ENCODE peak calls at places on chromosome 22, in eight cellular contexts. One of them, this sample, is unnamed.

GRCh38 chr22:25777870-25778269 is 35.9 kb downstream of the MYO18B start:
- DNase-seq in tibial artery: no peak
- DNase-seq in PC-3: peak
- DNase-seq in epithelial cell of proximal tubule: no peak
- DNase-seq in heart right ventricle: no peak
- DNase-seq in GDM1: no peak
- DNase-seq in fibroblast of the aortic adventitia: peak
- DNase-seq in GM03348: peak
- DNase-seq in this sample: peak

GRCh38 chr22:37267128-37267587 is 15.2 kb upstream of the CYTH4 start:
- DNase-seq in tibial artery: no peak
- DNase-seq in PC-3: peak
- DNase-seq in epithelial cell of proximal tubule: no peak
- DNase-seq in heart right ventricle: peak
- DNase-seq in GDM1: peak
- DNase-seq in fibroblast of the aortic adventitia: peak
- DNase-seq in GM03348: peak
- DNase-seq in this sample: no peak

GRCh38 chr22:50268655-50269113 is 1.5 kb downstream of the MAPK11 start:
- DNase-seq in tibial artery: no peak
- DNase-seq in PC-3: no peak
- DNase-seq in epithelial cell of proximal tubule: no peak
- DNase-seq in heart right ventricle: no peak
- DNase-seq in GDM1: no peak
- DNase-seq in fibroblast of the aortic adventitia: no peak
- DNase-seq in GM03348: no peak
- DNase-seq in this sample: no peak

GRCh38 chr22:50506611-50507420 is 686 bp downstream of the LMF2 start:
- DNase-seq in tibial artery: no peak
- DNase-seq in PC-3: no peak
- DNase-seq in epithelial cell of proximal tubule: no peak
- DNase-seq in heart right ventricle: no peak
- DNase-seq in GDM1: no peak
- DNase-seq in fibroblast of the aortic adventitia: no peak
- DNase-seq in GM03348: no peak
- DNase-seq in this sample: no peak

GRCh38 chr22:42747701-42748513 is 27.2 kb upstream of the A4GALT start:
- DNase-seq in tibial artery: no peak
- DNase-seq in PC-3: no peak
- DNase-seq in epithelial cell of proximal tubule: no peak
- DNase-seq in heart right ventricle: no peak
- DNase-seq in GDM1: no peak
- DNase-seq in fibroblast of the aortic adventitia: peak
- DNase-seq in GM03348: peak
- DNase-seq in this sample: peak

GRCh38 chr22:47784367-47784983 is 1022.0 kb downstream of the TBC1D22A start:
- DNase-seq in tibial artery: no peak
- DNase-seq in PC-3: no peak
- DNase-seq in epithelial cell of proximal tubule: no peak
- DNase-seq in heart right ventricle: no peak
- DNase-seq in GDM1: no peak
- DNase-seq in fibroblast of the aortic adventitia: no peak
- DNase-seq in GM03348: no peak
- DNase-seq in this sample: no peak

GRCh38 chr22:23306438-23306921 is 126.2 kb downstream of the BCR start:
- DNase-seq in tibial artery: peak
- DNase-seq in PC-3: no peak
- DNase-seq in epithelial cell of proximal tubule: no peak
- DNase-seq in heart right ventricle: peak
- DNase-seq in GDM1: no peak
- DNase-seq in fibroblast of the aortic adventitia: peak
- DNase-seq in GM03348: no peak
- DNase-seq in this sample: peak

GRCh38 chr22:45224988-45225731 is 15.5 kb downstream of the KIAA0930 start:
- DNase-seq in tibial artery: no peak
- DNase-seq in PC-3: no peak
- DNase-seq in epithelial cell of proximal tubule: no peak
- DNase-seq in heart right ventricle: no peak
- DNase-seq in GDM1: no peak
- DNase-seq in fibroblast of the aortic adventitia: no peak
- DNase-seq in GM03348: no peak
- DNase-seq in this sample: no peak

GRCh38 chr22:19942071-19942885 is 660 bp upstream of the TXNRD2 start:
- DNase-seq in tibial artery: peak
- DNase-seq in PC-3: no peak
- DNase-seq in epithelial cell of proximal tubule: peak
- DNase-seq in heart right ventricle: no peak
- DNase-seq in GDM1: peak
- DNase-seq in fibroblast of the aortic adventitia: peak
- DNase-seq in GM03348: peak
- DNase-seq in this sample: peak

GRCh38 chr22:24758164-24758799 is 16.2 kb downstream of the PIWIL3 start:
- DNase-seq in tibial artery: no peak
- DNase-seq in PC-3: peak
- DNase-seq in epithelial cell of proximal tubule: peak
- DNase-seq in heart right ventricle: peak
- DNase-seq in GDM1: peak
- DNase-seq in fibroblast of the aortic adventitia: peak
- DNase-seq in GM03348: peak
- DNase-seq in this sample: peak

GRCh38 chr22:47396515-47396914 is 634.1 kb downstream of the TBC1D22A start:
- DNase-seq in tibial artery: peak
- DNase-seq in PC-3: no peak
- DNase-seq in epithelial cell of proximal tubule: no peak
- DNase-seq in heart right ventricle: no peak
- DNase-seq in GDM1: no peak
- DNase-seq in fibroblast of the aortic adventitia: no peak
- DNase-seq in GM03348: no peak
- DNase-seq in this sample: no peak

GRCh38 chr22:46652930-46653331 is 32.7 kb downstream of the GRAMD4 start:
- DNase-seq in tibial artery: no peak
- DNase-seq in PC-3: no peak
- DNase-seq in epithelial cell of proximal tubule: no peak
- DNase-seq in heart right ventricle: no peak
- DNase-seq in GDM1: no peak
- DNase-seq in fibroblast of the aortic adventitia: peak
- DNase-seq in GM03348: no peak
- DNase-seq in this sample: no peak

GRCh38 chr22:20173720-20174119 is 22.9 kb upstream of the CCDC188 start:
- DNase-seq in tibial artery: no peak
- DNase-seq in PC-3: no peak
- DNase-seq in epithelial cell of proximal tubule: no peak
- DNase-seq in heart right ventricle: no peak
- DNase-seq in GDM1: no peak
- DNase-seq in fibroblast of the aortic adventitia: no peak
- DNase-seq in GM03348: no peak
- DNase-seq in this sample: no peak

GRCh38 chr22:43515902-43516301 is 104.1 kb downstream of the MPPED1 start:
- DNase-seq in tibial artery: no peak
- DNase-seq in PC-3: no peak
- DNase-seq in epithelial cell of proximal tubule: no peak
- DNase-seq in heart right ventricle: no peak
- DNase-seq in GDM1: no peak
- DNase-seq in fibroblast of the aortic adventitia: no peak
- DNase-seq in GM03348: no peak
- DNase-seq in this sample: no peak

GRCh38 chr22:20412474-20413216 is 18.7 kb downstream of the ZNF74 start:
- DNase-seq in tibial artery: peak
- DNase-seq in PC-3: no peak
- DNase-seq in epithelial cell of proximal tubule: no peak
- DNase-seq in heart right ventricle: no peak
- DNase-seq in GDM1: no peak
- DNase-seq in fibroblast of the aortic adventitia: no peak
- DNase-seq in GM03348: no peak
- DNase-seq in this sample: no peak

GRCh38 chr22:49962012-49962750 is 1.6 kb downstream of the PIM3 start:
- DNase-seq in tibial artery: peak
- DNase-seq in PC-3: peak
- DNase-seq in epithelial cell of proximal tubule: no peak
- DNase-seq in heart right ventricle: peak
- DNase-seq in GDM1: peak
- DNase-seq in fibroblast of the aortic adventitia: peak
- DNase-seq in GM03348: peak
- DNase-seq in this sample: peak

GRCh38 chr22:47606426-47606825 is 844.0 kb downstream of the TBC1D22A start:
- DNase-seq in tibial artery: peak
- DNase-seq in PC-3: no peak
- DNase-seq in epithelial cell of proximal tubule: no peak
- DNase-seq in heart right ventricle: no peak
- DNase-seq in GDM1: no peak
- DNase-seq in fibroblast of the aortic adventitia: no peak
- DNase-seq in GM03348: no peak
- DNase-seq in this sample: no peak

GRCh38 chr22:23282516-23282915 is 102.2 kb downstream of the BCR start:
- DNase-seq in tibial artery: no peak
- DNase-seq in PC-3: no peak
- DNase-seq in epithelial cell of proximal tubule: no peak
- DNase-seq in heart right ventricle: no peak
- DNase-seq in GDM1: no peak
- DNase-seq in fibroblast of the aortic adventitia: no peak
- DNase-seq in GM03348: no peak
- DNase-seq in this sample: no peak

GRCh38 chr22:48239461-48240164 is 1477.2 kb downstream of the TBC1D22A start:
- DNase-seq in tibial artery: peak
- DNase-seq in PC-3: no peak
- DNase-seq in epithelial cell of proximal tubule: no peak
- DNase-seq in heart right ventricle: no peak
- DNase-seq in GDM1: no peak
- DNase-seq in fibroblast of the aortic adventitia: no peak
- DNase-seq in GM03348: no peak
- DNase-seq in this sample: no peak

GRCh38 chr22:49976439-49977175 is 16.0 kb downstream of the PIM3 start:
- DNase-seq in tibial artery: peak
- DNase-seq in PC-3: no peak
- DNase-seq in epithelial cell of proximal tubule: no peak
- DNase-seq in heart right ventricle: no peak
- DNase-seq in GDM1: peak
- DNase-seq in fibroblast of the aortic adventitia: no peak
- DNase-seq in GM03348: no peak
- DNase-seq in this sample: no peak

GRCh38 chr22:17102297-17102667 is 17.5 kb downstream of the IL17RA start:
- DNase-seq in tibial artery: peak
- DNase-seq in PC-3: no peak
- DNase-seq in epithelial cell of proximal tubule: no peak
- DNase-seq in heart right ventricle: no peak
- DNase-seq in GDM1: no peak
- DNase-seq in fibroblast of the aortic adventitia: no peak
- DNase-seq in GM03348: no peak
- DNase-seq in this sample: no peak

GRCh38 chr22:49960967-49961600 is 512 bp downstream of the PIM3 start:
- DNase-seq in tibial artery: peak
- DNase-seq in PC-3: peak
- DNase-seq in epithelial cell of proximal tubule: no peak
- DNase-seq in heart right ventricle: peak
- DNase-seq in GDM1: no peak
- DNase-seq in fibroblast of the aortic adventitia: no peak
- DNase-seq in GM03348: peak
- DNase-seq in this sample: peak

GRCh38 chr22:25002241-25002985 is 49.9 kb downstream of the KIAA1671 start:
- DNase-seq in tibial artery: no peak
- DNase-seq in PC-3: no peak
- DNase-seq in epithelial cell of proximal tubule: no peak
- DNase-seq in heart right ventricle: no peak
- DNase-seq in GDM1: peak
- DNase-seq in fibroblast of the aortic adventitia: no peak
- DNase-seq in GM03348: no peak
- DNase-seq in this sample: no peak

GRCh38 chr22:46090631-46091201 is 59.6 kb upstream of the PPARA start:
- DNase-seq in tibial artery: peak
- DNase-seq in PC-3: peak
- DNase-seq in epithelial cell of proximal tubule: no peak
- DNase-seq in heart right ventricle: peak
- DNase-seq in GDM1: no peak
- DNase-seq in fibroblast of the aortic adventitia: peak
- DNase-seq in GM03348: no peak
- DNase-seq in this sample: peak

GRCh38 chr22:17633217-17633997 is 4.9 kb upstream of the ATP6V1E1 start:
- DNase-seq in tibial artery: no peak
- DNase-seq in PC-3: peak
- DNase-seq in epithelial cell of proximal tubule: peak
- DNase-seq in heart right ventricle: no peak
- DNase-seq in GDM1: no peak
- DNase-seq in fibroblast of the aortic adventitia: peak
- DNase-seq in GM03348: peak
- DNase-seq in this sample: peak

GRCh38 chr22:34845391-34845790 is 220.6 kb upstream of the ISX start:
- DNase-seq in tibial artery: no peak
- DNase-seq in PC-3: no peak
- DNase-seq in epithelial cell of proximal tubule: no peak
- DNase-seq in heart right ventricle: no peak
- DNase-seq in GDM1: no peak
- DNase-seq in fibroblast of the aortic adventitia: no peak
- DNase-seq in GM03348: no peak
- DNase-seq in this sample: no peak

GRCh38 chr22:26172389-26172990 is 3.2 kb downstream of the SEZ6L start:
- DNase-seq in tibial artery: no peak
- DNase-seq in PC-3: peak
- DNase-seq in epithelial cell of proximal tubule: peak
- DNase-seq in heart right ventricle: no peak
- DNase-seq in GDM1: no peak
- DNase-seq in fibroblast of the aortic adventitia: peak
- DNase-seq in GM03348: peak
- DNase-seq in this sample: no peak

GRCh38 chr22:44550666-44551491 is 52.8 kb upstream of the RTL6 start:
- DNase-seq in tibial artery: peak
- DNase-seq in PC-3: peak
- DNase-seq in epithelial cell of proximal tubule: peak
- DNase-seq in heart right ventricle: peak
- DNase-seq in GDM1: no peak
- DNase-seq in fibroblast of the aortic adventitia: peak
- DNase-seq in GM03348: peak
- DNase-seq in this sample: peak

GRCh38 chr22:27022741-27023373 is 365.5 kb downstream of the MIAT start:
- DNase-seq in tibial artery: no peak
- DNase-seq in PC-3: no peak
- DNase-seq in epithelial cell of proximal tubule: no peak
- DNase-seq in heart right ventricle: no peak
- DNase-seq in GDM1: no peak
- DNase-seq in fibroblast of the aortic adventitia: no peak
- DNase-seq in GM03348: no peak
- DNase-seq in this sample: no peak